ENCODE peak calls at places on chromosomes 7 and 10, in four cellular contexts. One of them, this sample, is unnamed.

GRCh38 chr7:152568972-152569371 is 107.0 kb downstream of the XRCC2 start:
- DNase-seq in stimulated activated CD4-positive, alpha-beta T cell treated with anti-CD3 and anti-CD28 coated beads, Interleukin-1b, Interleukin-23, amount 100 ng/mL, for 24 hours: no peak
- DNase-seq in NCI-H526: no peak
- DNase-seq in keratinocyte: no peak
- DNase-seq in this sample: peak

GRCh38 chr7:837001-837400 is 4.7 kb downstream of the SUN1 start:
- DNase-seq in keratinocyte: no peak
- DNase-seq in NCI-H526: no peak
- DNase-seq in stimulated activated CD4-positive, alpha-beta T cell treated with anti-CD3 and anti-CD28 coated beads, Interleukin-1b, Interleukin-23, amount 100 ng/mL, for 24 hours: no peak
- DNase-seq in this sample: no peak

GRCh38 chr10:49164587-49165188 is 23.5 kb downstream of the TMEM273 start:
- DNase-seq in keratinocyte: no peak
- DNase-seq in NCI-H526: peak
- DNase-seq in stimulated activated CD4-positive, alpha-beta T cell treated with anti-CD3 and anti-CD28 coated beads, Interleukin-1b, Interleukin-23, amount 100 ng/mL, for 24 hours: no peak
- DNase-seq in this sample: no peak

GRCh38 chr7:1920266-1920681 is 250.2 kb downstream of the ELFN1 start:
- DNase-seq in stimulated activated CD4-positive, alpha-beta T cell treated with anti-CD3 and anti-CD28 coated beads, Interleukin-1b, Interleukin-23, amount 100 ng/mL, for 24 hours: peak
- DNase-seq in NCI-H526: no peak
- DNase-seq in keratinocyte: no peak
- DNase-seq in this sample: no peak

GRCh38 chr7:100431286-100431735 is 1.7 kb downstream of the MEPCE start:
- DNase-seq in keratinocyte: no peak
- DNase-seq in stimulated activated CD4-positive, alpha-beta T cell treated with anti-CD3 and anti-CD28 coated beads, Interleukin-1b, Interleukin-23, amount 100 ng/mL, for 24 hours: no peak
- DNase-seq in NCI-H526: no peak
- DNase-seq in this sample: peak

GRCh38 chr7:99579956-99580777 is 17.9 kb upstream of the TMEM225B start:
- DNase-seq in keratinocyte: no peak
- DNase-seq in NCI-H526: peak
- DNase-seq in stimulated activated CD4-positive, alpha-beta T cell treated with anti-CD3 and anti-CD28 coated beads, Interleukin-1b, Interleukin-23, amount 100 ng/mL, for 24 hours: no peak
- DNase-seq in this sample: no peak

GRCh38 chr10:117240730-117241529 is at the start of gene SLC18A2:
- DNase-seq in keratinocyte: no peak
- DNase-seq in NCI-H526: no peak
- DNase-seq in stimulated activated CD4-positive, alpha-beta T cell treated with anti-CD3 and anti-CD28 coated beads, Interleukin-1b, Interleukin-23, amount 100 ng/mL, for 24 hours: no peak
- DNase-seq in this sample: no peak

GRCh38 chr7:88276605-88277153 is 30.0 kb downstream of the STEAP4 start:
- DNase-seq in keratinocyte: no peak
- DNase-seq in stimulated activated CD4-positive, alpha-beta T cell treated with anti-CD3 and anti-CD28 coated beads, Interleukin-1b, Interleukin-23, amount 100 ng/mL, for 24 hours: no peak
- DNase-seq in NCI-H526: no peak
- DNase-seq in this sample: no peak

GRCh38 chr10:115882021-115882420 is 391.0 kb downstream of the GFRA1 start:
- DNase-seq in NCI-H526: no peak
- DNase-seq in stimulated activated CD4-positive, alpha-beta T cell treated with anti-CD3 and anti-CD28 coated beads, Interleukin-1b, Interleukin-23, amount 100 ng/mL, for 24 hours: no peak
- DNase-seq in keratinocyte: no peak
- DNase-seq in this sample: no peak

GRCh38 chr10:124418726-124419501 is at the start of gene OAT:
- DNase-seq in keratinocyte: peak
- DNase-seq in stimulated activated CD4-positive, alpha-beta T cell treated with anti-CD3 and anti-CD28 coated beads, Interleukin-1b, Interleukin-23, amount 100 ng/mL, for 24 hours: peak
- DNase-seq in NCI-H526: peak
- DNase-seq in this sample: peak

GRCh38 chr7:132571970-132572369 is 4.3 kb downstream of the PLXNA4 start:
- DNase-seq in NCI-H526: no peak
- DNase-seq in keratinocyte: no peak
- DNase-seq in stimulated activated CD4-positive, alpha-beta T cell treated with anti-CD3 and anti-CD28 coated beads, Interleukin-1b, Interleukin-23, amount 100 ng/mL, for 24 hours: no peak
- DNase-seq in this sample: no peak

GRCh38 chr7:156493942-156494341 is 146.6 kb upstream of the RNF32 start:
- DNase-seq in keratinocyte: no peak
- DNase-seq in NCI-H526: no peak
- DNase-seq in stimulated activated CD4-positive, alpha-beta T cell treated with anti-CD3 and anti-CD28 coated beads, Interleukin-1b, Interleukin-23, amount 100 ng/mL, for 24 hours: no peak
- DNase-seq in this sample: no peak

GRCh38 chr10:4488924-4489323 is 337.1 kb upstream of the AKR1E2 start:
- DNase-seq in stimulated activated CD4-positive, alpha-beta T cell treated with anti-CD3 and anti-CD28 coated beads, Interleukin-1b, Interleukin-23, amount 100 ng/mL, for 24 hours: no peak
- DNase-seq in NCI-H526: no peak
- DNase-seq in keratinocyte: no peak
- DNase-seq in this sample: no peak

GRCh38 chr10:121296378-121296777 is 301.9 kb downstream of the FGFR2 start:
- DNase-seq in keratinocyte: no peak
- DNase-seq in stimulated activated CD4-positive, alpha-beta T cell treated with anti-CD3 and anti-CD28 coated beads, Interleukin-1b, Interleukin-23, amount 100 ng/mL, for 24 hours: no peak
- DNase-seq in NCI-H526: no peak
- DNase-seq in this sample: no peak

GRCh38 chr7:219581-220150 is 27.3 kb downstream of the FAM20C start:
- DNase-seq in NCI-H526: no peak
- DNase-seq in stimulated activated CD4-positive, alpha-beta T cell treated with anti-CD3 and anti-CD28 coated beads, Interleukin-1b, Interleukin-23, amount 100 ng/mL, for 24 hours: no peak
- DNase-seq in keratinocyte: no peak
- DNase-seq in this sample: no peak

GRCh38 chr10:55500931-55501559 is 700.0 kb upstream of the PCDH15 start:
- DNase-seq in keratinocyte: no peak
- DNase-seq in NCI-H526: peak
- DNase-seq in stimulated activated CD4-positive, alpha-beta T cell treated with anti-CD3 and anti-CD28 coated beads, Interleukin-1b, Interleukin-23, amount 100 ng/mL, for 24 hours: no peak
- DNase-seq in this sample: no peak

GRCh38 chr7:151795168-151795754 is 81.7 kb downstream of the PRKAG2 start:
- DNase-seq in stimulated activated CD4-positive, alpha-beta T cell treated with anti-CD3 and anti-CD28 coated beads, Interleukin-1b, Interleukin-23, amount 100 ng/mL, for 24 hours: peak
- DNase-seq in keratinocyte: no peak
- DNase-seq in NCI-H526: no peak
- DNase-seq in this sample: peak

GRCh38 chr7:39691821-39692220 is 68.4 kb downstream of the RALA start:
- DNase-seq in NCI-H526: no peak
- DNase-seq in stimulated activated CD4-positive, alpha-beta T cell treated with anti-CD3 and anti-CD28 coated beads, Interleukin-1b, Interleukin-23, amount 100 ng/mL, for 24 hours: no peak
- DNase-seq in keratinocyte: no peak
- DNase-seq in this sample: no peak

GRCh38 chr10:2619472-2619871 is 447.9 kb upstream of the PFKP start:
- DNase-seq in keratinocyte: no peak
- DNase-seq in stimulated activated CD4-positive, alpha-beta T cell treated with anti-CD3 and anti-CD28 coated beads, Interleukin-1b, Interleukin-23, amount 100 ng/mL, for 24 hours: no peak
- DNase-seq in NCI-H526: peak
- DNase-seq in this sample: no peak

GRCh38 chr7:11613292-11613930 is 218.6 kb downstream of the THSD7A start:
- DNase-seq in NCI-H526: no peak
- DNase-seq in stimulated activated CD4-positive, alpha-beta T cell treated with anti-CD3 and anti-CD28 coated beads, Interleukin-1b, Interleukin-23, amount 100 ng/mL, for 24 hours: no peak
- DNase-seq in keratinocyte: no peak
- DNase-seq in this sample: no peak

GRCh38 chr7:136184719-136185118 is 207.6 kb upstream of the MTPN start:
- DNase-seq in keratinocyte: no peak
- DNase-seq in stimulated activated CD4-positive, alpha-beta T cell treated with anti-CD3 and anti-CD28 coated beads, Interleukin-1b, Interleukin-23, amount 100 ng/mL, for 24 hours: no peak
- DNase-seq in NCI-H526: no peak
- DNase-seq in this sample: no peak

GRCh38 chr10:71085689-71086438 is 126.5 kb upstream of the UNC5B start:
- DNase-seq in stimulated activated CD4-positive, alpha-beta T cell treated with anti-CD3 and anti-CD28 coated beads, Interleukin-1b, Interleukin-23, amount 100 ng/mL, for 24 hours: no peak
- DNase-seq in NCI-H526: no peak
- DNase-seq in keratinocyte: no peak
- DNase-seq in this sample: no peak

GRCh38 chr10:79404690-79405131 is 40.7 kb downstream of the ZCCHC24 start:
- DNase-seq in NCI-H526: no peak
- DNase-seq in keratinocyte: no peak
- DNase-seq in stimulated activated CD4-positive, alpha-beta T cell treated with anti-CD3 and anti-CD28 coated beads, Interleukin-1b, Interleukin-23, amount 100 ng/mL, for 24 hours: no peak
- DNase-seq in this sample: peak

GRCh38 chr7:134854816-134855215 is 75.4 kb downstream of the CALD1 start:
- DNase-seq in keratinocyte: no peak
- DNase-seq in stimulated activated CD4-positive, alpha-beta T cell treated with anti-CD3 and anti-CD28 coated beads, Interleukin-1b, Interleukin-23, amount 100 ng/mL, for 24 hours: no peak
- DNase-seq in NCI-H526: no peak
- DNase-seq in this sample: no peak

GRCh38 chr10:30027057-30028005 is 32.1 kb downstream of the JCAD start:
- DNase-seq in NCI-H526: peak
- DNase-seq in stimulated activated CD4-positive, alpha-beta T cell treated with anti-CD3 and anti-CD28 coated beads, Interleukin-1b, Interleukin-23, amount 100 ng/mL, for 24 hours: peak
- DNase-seq in keratinocyte: peak
- DNase-seq in this sample: peak

GRCh38 chr10:125145636-125146035 is 14.7 kb downstream of the CTBP2 start:
- DNase-seq in NCI-H526: no peak
- DNase-seq in stimulated activated CD4-positive, alpha-beta T cell treated with anti-CD3 and anti-CD28 coated beads, Interleukin-1b, Interleukin-23, amount 100 ng/mL, for 24 hours: no peak
- DNase-seq in keratinocyte: no peak
- DNase-seq in this sample: no peak

GRCh38 chr10:101759354-101760247 is 16.3 kb downstream of the FGF8 start:
- DNase-seq in keratinocyte: no peak
- DNase-seq in NCI-H526: no peak
- DNase-seq in stimulated activated CD4-positive, alpha-beta T cell treated with anti-CD3 and anti-CD28 coated beads, Interleukin-1b, Interleukin-23, amount 100 ng/mL, for 24 hours: no peak
- DNase-seq in this sample: peak

GRCh38 chr7:30001953-30002352 is 12.4 kb upstream of the SCRN1 start:
- DNase-seq in stimulated activated CD4-positive, alpha-beta T cell treated with anti-CD3 and anti-CD28 coated beads, Interleukin-1b, Interleukin-23, amount 100 ng/mL, for 24 hours: no peak
- DNase-seq in keratinocyte: no peak
- DNase-seq in NCI-H526: no peak
- DNase-seq in this sample: no peak

GRCh38 chr10:43774234-43774769 is 125.6 kb upstream of the ZNF32 start:
- DNase-seq in NCI-H526: no peak
- DNase-seq in keratinocyte: no peak
- DNase-seq in stimulated activated CD4-positive, alpha-beta T cell treated with anti-CD3 and anti-CD28 coated beads, Interleukin-1b, Interleukin-23, amount 100 ng/mL, for 24 hours: no peak
- DNase-seq in this sample: no peak

GRCh38 chr7:84085147-84085546 is 109.4 kb downstream of the SEMA3A start:
- DNase-seq in NCI-H526: no peak
- DNase-seq in keratinocyte: no peak
- DNase-seq in stimulated activated CD4-positive, alpha-beta T cell treated with anti-CD3 and anti-CD28 coated beads, Interleukin-1b, Interleukin-23, amount 100 ng/mL, for 24 hours: no peak
- DNase-seq in this sample: no peak

GRCh38 chr7:24870766-24871165 is 109.2 kb downstream of the OSBPL3 start:
- DNase-seq in NCI-H526: no peak
- DNase-seq in stimulated activated CD4-positive, alpha-beta T cell treated with anti-CD3 and anti-CD28 coated beads, Interleukin-1b, Interleukin-23, amount 100 ng/mL, for 24 hours: no peak
- DNase-seq in keratinocyte: no peak
- DNase-seq in this sample: no peak

GRCh38 chr10:44132361-44133289 is 252.3 kb downstream of the CXCL12 start:
- DNase-seq in NCI-H526: no peak
- DNase-seq in keratinocyte: no peak
- DNase-seq in stimulated activated CD4-positive, alpha-beta T cell treated with anti-CD3 and anti-CD28 coated beads, Interleukin-1b, Interleukin-23, amount 100 ng/mL, for 24 hours: no peak
- DNase-seq in this sample: peak

GRCh38 chr10:125694874-125695273 is 11.9 kb upstream of the TEX36 start:
- DNase-seq in keratinocyte: no peak
- DNase-seq in NCI-H526: no peak
- DNase-seq in stimulated activated CD4-positive, alpha-beta T cell treated with anti-CD3 and anti-CD28 coated beads, Interleukin-1b, Interleukin-23, amount 100 ng/mL, for 24 hours: no peak
- DNase-seq in this sample: no peak

GRCh38 chr7:103075337-103075918 is 488 bp downstream of the ARMC10 start:
- DNase-seq in stimulated activated CD4-positive, alpha-beta T cell treated with anti-CD3 and anti-CD28 coated beads, Interleukin-1b, Interleukin-23, amount 100 ng/mL, for 24 hours: peak
- DNase-seq in NCI-H526: peak
- DNase-seq in keratinocyte: no peak
- DNase-seq in this sample: peak

GRCh38 chr7:28549998-28550397 is 137.7 kb downstream of the CREB5 start:
- DNase-seq in NCI-H526: no peak
- DNase-seq in keratinocyte: no peak
- DNase-seq in stimulated activated CD4-positive, alpha-beta T cell treated with anti-CD3 and anti-CD28 coated beads, Interleukin-1b, Interleukin-23, amount 100 ng/mL, for 24 hours: no peak
- DNase-seq in this sample: no peak

GRCh38 chr10:129877773-129878371 is 86.2 kb downstream of the EBF3 start:
- DNase-seq in keratinocyte: no peak
- DNase-seq in stimulated activated CD4-positive, alpha-beta T cell treated with anti-CD3 and anti-CD28 coated beads, Interleukin-1b, Interleukin-23, amount 100 ng/mL, for 24 hours: peak
- DNase-seq in NCI-H526: no peak
- DNase-seq in this sample: no peak

GRCh38 chr7:3922175-3922635 is 621.2 kb downstream of the SDK1 start:
- DNase-seq in stimulated activated CD4-positive, alpha-beta T cell treated with anti-CD3 and anti-CD28 coated beads, Interleukin-1b, Interleukin-23, amount 100 ng/mL, for 24 hours: no peak
- DNase-seq in NCI-H526: peak
- DNase-seq in keratinocyte: peak
- DNase-seq in this sample: no peak

GRCh38 chr10:19783721-19784120 is 32.5 kb upstream of the PLXDC2 start:
- DNase-seq in NCI-H526: no peak
- DNase-seq in keratinocyte: no peak
- DNase-seq in stimulated activated CD4-positive, alpha-beta T cell treated with anti-CD3 and anti-CD28 coated beads, Interleukin-1b, Interleukin-23, amount 100 ng/mL, for 24 hours: no peak
- DNase-seq in this sample: no peak

This sample was measured in posterior vena cava.